ENCODE peak calls at places on chromosomes 1 and 21, in seven cellular contexts. K, H, Y, F, Q, W and U are unnamed samples.

GRCh38 chr1:7389786-7390603 is 381.1 kb upstream of the VAMP3 start:
- DNase-seq in K (no peak), H (no peak), Y (no peak), F (peak; percentile 9), Q (no peak), W (peak; percentile 56), U (no peak)

GRCh38 chr1:92038695-92039346 is 9.0 kb downstream of the EPHX4 start:
- DNase-seq in K (no peak), H (no peak), Y (peak; percentile 28), F (no peak), Q (no peak), W (no peak), U (no peak)

GRCh38 chr21:36695671-36696389 is 3.1 kb upstream of the SIM2 start:
- DNase-seq in K (peak; percentile 43), H (no peak), Y (no peak), F (no peak), Q (no peak), W (no peak), U (no peak)

GRCh38 chr1:41799723-41800122 is 119.0 kb downstream of the HIVEP3 start:
- DNase-seq in K (no peak), H (peak; percentile 6), Y (no peak), F (no peak), Q (no peak), W (no peak), U (no peak)

GRCh38 chr1:10613340-10613739 is 138.6 kb downstream of the PEX14 start:
- DNase-seq in K (no peak), H (no peak), Y (no peak), F (no peak), Q (no peak), W (no peak), U (no peak)

GRCh38 chr1:222546548-222547259 is 1.2 kb downstream of the HHIPL2 start:
- DNase-seq in K (no peak), H (no peak), Y (peak; percentile 78), F (no peak), Q (no peak), W (no peak), U (no peak)

GRCh38 chr21:37233551-37234146 is 33.5 kb downstream of the VPS26C start:
- DNase-seq in K (no peak), H (no peak), Y (no peak), F (no peak), Q (no peak), W (no peak), U (no peak)

GRCh38 chr1:61081637-61082335 is 575 bp upstream of the NFIA start:
- DNase-seq in K (peak; percentile 53), H (peak; percentile 54), Y (peak; percentile 84), F (peak; percentile 49), Q (peak; percentile 69), W (peak; percentile 67), U (no peak)

GRCh38 chr1:31412205-31412604 is 808 bp upstream of the SERINC2 start:
- DNase-seq in K (no peak), H (no peak), Y (no peak), F (no peak), Q (no peak), W (no peak), U (no peak)

GRCh38 chr1:1144122-1144842 is 28.4 kb upstream of the C1orf159 start:
- DNase-seq in K (no peak), H (peak; percentile 88), Y (no peak), F (no peak), Q (no peak), W (no peak), U (no peak)

GRCh38 chr1:234980657-234981396 is 147.8 kb downstream of the TOMM20 start:
- DNase-seq in K (no peak), H (peak; percentile 72), Y (peak; percentile 99), F (peak; percentile 70), Q (peak; percentile 44), W (peak; percentile 98), U (peak; percentile 70)

GRCh38 chr1:8427493-8427892 is 109.6 kb downstream of the SLC45A1 start:
- DNase-seq in K (no peak), H (peak; percentile 81), Y (peak; percentile 12), F (no peak), Q (no peak), W (no peak), U (no peak)

GRCh38 chr1:45266151-45266801 is 59.9 kb upstream of the ZSWIM5 start:
- DNase-seq in K (no peak), H (no peak), Y (peak; percentile 87), F (peak; percentile 59), Q (peak; percentile 44), W (peak; percentile 69), U (peak; percentile 23)

GRCh38 chr1:3051270-3052268 is 17.4 kb upstream of the PRDM16 start:
- DNase-seq in K (no peak), H (no peak), Y (no peak), F (peak; percentile 8), Q (no peak), W (no peak), U (peak; percentile 13)

GRCh38 chr1:55893155-55893554 is 678.0 kb upstream of the USP24 start:
- DNase-seq in K (peak; percentile 11), H (no peak), Y (peak; percentile 86), F (no peak), Q (no peak), W (no peak), U (no peak)
- TF ChIP-seq CTCF in K (peak; percentile 54), H (no peak), Y (peak; percentile 56), F (no peak), Q (no peak), W (no peak), U (no peak)

GRCh38 chr1:217354900-217355299 is 276.0 kb downstream of the GPATCH2 start:
- DNase-seq in K (no peak), H (no peak), Y (no peak), F (no peak), Q (no peak), W (no peak), U (no peak)

GRCh38 chr1:217344712-217345111 is 286.2 kb downstream of the GPATCH2 start:
- DNase-seq in K (no peak), H (no peak), Y (no peak), F (no peak), Q (no peak), W (no peak), U (no peak)

GRCh38 chr1:217343907-217344306 is 287.0 kb downstream of the GPATCH2 start:
- DNase-seq in K (no peak), H (no peak), Y (no peak), F (no peak), Q (no peak), W (no peak), U (no peak)

DNA sequence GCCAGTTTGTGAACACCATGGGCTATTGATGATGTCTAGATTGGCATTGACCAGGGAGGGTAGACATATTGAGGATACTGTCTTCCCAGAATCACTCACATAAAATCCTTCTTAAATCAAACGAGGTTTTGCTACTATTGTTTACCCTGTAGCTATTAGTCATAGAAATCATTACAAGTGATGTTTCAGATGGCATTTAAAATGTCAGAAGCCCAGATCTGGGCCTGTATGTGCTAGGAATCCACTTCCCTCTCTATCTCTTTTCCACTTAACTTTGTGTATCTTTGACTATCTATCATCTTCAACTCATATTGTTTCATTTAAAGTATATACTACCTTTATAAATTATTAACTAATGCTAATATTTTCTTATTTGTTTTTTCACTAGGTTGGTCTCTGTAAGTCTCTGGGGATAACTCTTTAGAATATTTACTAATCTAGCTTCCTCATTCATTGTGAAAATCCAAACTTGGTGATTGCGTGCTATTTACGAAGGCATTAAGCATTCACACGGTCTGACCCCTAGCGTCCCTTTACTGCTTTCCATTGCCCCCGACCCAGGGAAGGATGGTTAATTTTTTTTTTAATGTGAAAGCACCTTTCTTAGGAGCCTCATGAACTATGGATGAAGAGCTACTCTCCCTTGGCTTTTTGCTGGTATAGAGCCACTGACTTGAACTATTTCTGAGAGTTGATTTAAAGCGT is 281.8 kb downstream of the GPATCH2 start:
- DNase-seq in K (no peak), H (no peak), Y (no peak), F (no peak), Q (no peak), W (no peak), U (no peak)
- TF ChIP-seq CTCF in K (no peak), H (no peak), Y (no peak), F (no peak), Q (no peak), W (no peak), U (no peak)

DNA sequence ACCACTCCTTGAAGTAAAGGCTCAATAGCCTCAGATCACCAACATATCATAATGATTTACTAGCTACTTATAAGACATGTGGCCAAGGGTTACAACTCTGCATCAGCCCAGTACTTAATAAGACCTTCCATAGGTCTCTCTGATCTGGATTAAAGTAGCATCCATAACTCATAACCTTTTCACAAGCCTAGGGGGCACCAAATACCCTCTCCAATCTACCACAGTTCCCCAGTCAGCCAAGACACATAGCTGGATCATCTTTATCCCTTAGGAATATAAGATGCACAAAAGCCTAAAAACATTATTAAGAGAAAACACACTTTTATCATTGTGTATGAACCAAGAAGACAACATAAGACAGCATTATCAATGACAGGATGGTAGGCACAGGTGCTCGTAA is 22.1 kb downstream of the SSX2IP start:
- DNase-seq in K (no peak), H (no peak), Y (no peak), F (no peak), Q (no peak), W (no peak), U (no peak)
- TF ChIP-seq CTCF in K (no peak), H (no peak), Y (peak; percentile 21), F (no peak), Q (peak; percentile 43), W (peak; percentile 28), U (no peak)

GRCh38 chr1:40773748-40774265 is 9.8 kb upstream of the KCNQ4 start:
- DNase-seq in K (no peak), H (no peak), Y (peak; percentile 8), F (no peak), Q (no peak), W (no peak), U (no peak)

GRCh38 chr1:40772146-40772770 is 11.3 kb upstream of the KCNQ4 start:
- DNase-seq in K (no peak), H (no peak), Y (no peak), F (no peak), Q (no peak), W (peak; percentile 35), U (no peak)

GRCh38 chr1:40769815-40770214 is 13.8 kb upstream of the KCNQ4 start:
- DNase-seq in K (no peak), H (no peak), Y (no peak), F (no peak), Q (no peak), W (no peak), U (no peak)

GRCh38 chr1:40768146-40768990 is 15.2 kb upstream of the KCNQ4 start:
- DNase-seq in K (no peak), H (no peak), Y (no peak), F (no peak), Q (no peak), W (peak; percentile 27), U (no peak)

DNA sequence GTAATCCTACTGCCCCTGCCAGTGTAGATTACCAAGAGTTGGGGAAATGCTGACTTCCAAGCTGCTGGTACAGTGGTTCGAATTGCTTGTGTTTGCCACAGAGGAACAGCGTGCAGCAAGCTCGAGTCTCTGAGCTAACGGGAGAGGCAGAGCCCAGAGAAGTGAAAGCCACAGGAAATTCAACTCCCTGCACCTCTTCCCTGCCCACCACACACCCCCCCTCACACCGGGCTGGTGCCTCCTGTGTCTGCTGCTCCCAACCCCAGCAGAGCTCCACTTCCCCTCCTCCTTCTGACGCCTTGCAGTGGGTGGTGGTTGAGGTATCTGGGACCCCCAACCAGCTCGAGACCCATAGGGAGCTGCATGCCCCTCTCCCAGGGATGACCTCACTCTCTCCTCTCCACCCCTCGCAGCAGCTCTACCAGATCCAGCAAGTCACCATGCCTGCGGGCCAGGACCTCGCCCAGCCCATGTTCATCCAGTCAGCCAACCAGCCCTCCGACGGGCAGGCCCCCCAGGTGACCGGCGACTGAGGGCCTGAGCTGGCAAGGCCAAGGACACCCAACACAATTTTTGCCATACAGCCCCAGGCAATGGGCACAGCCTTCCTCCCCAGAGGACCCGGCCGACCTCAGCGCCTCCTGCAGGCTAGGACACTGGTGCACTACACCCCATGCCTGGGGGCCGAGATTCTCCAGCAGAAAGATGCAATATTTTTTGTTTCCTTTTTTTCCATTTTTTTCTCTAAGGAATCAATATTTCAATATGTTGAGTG is 13.1 kb upstream of the KCNQ4 start:
- DNase-seq in K (no peak), H (no peak), Y (no peak), F (no peak), Q (no peak), W (no peak), U (no peak)
- TF ChIP-seq CTCF in K (no peak), H (no peak), Y (peak; percentile 12), F (no peak), Q (peak; percentile 30), W (no peak), U (no peak)